ENCODE peak calls at places on chromosomes 6 and 20, in seven cellular contexts. One of them, this sample, is unnamed.

GRCh38 chr6:34709386-34709785 is 12.8 kb upstream of the ILRUN start:
- DNase-seq in pancreas: peak; percentile 96
- DNase-seq in hepatocyte: peak; percentile 44
- DNase-seq in spleen: peak; percentile 80
- DNase-seq in GM20000: no peak
- DNase-seq in CD8-positive, alpha-beta T cell: no peak
- DNase-seq in esophagus squamous epithelium: no peak
- DNase-seq in this sample: peak; percentile 24

GRCh38 chr6:105592329-105592728 is 189.4 kb upstream of the PREP start:
- DNase-seq in esophagus squamous epithelium: no peak
- DNase-seq in hepatocyte: no peak
- DNase-seq in spleen: no peak
- DNase-seq in pancreas: no peak
- DNase-seq in GM20000: no peak
- DNase-seq in CD8-positive, alpha-beta T cell: no peak
- DNase-seq in this sample: no peak

GRCh38 chr6:156816505-156816904 is 39.3 kb downstream of the ARID1B start:
- DNase-seq in CD8-positive, alpha-beta T cell: no peak
- DNase-seq in esophagus squamous epithelium: no peak
- DNase-seq in hepatocyte: peak; percentile 46
- DNase-seq in pancreas: peak; percentile 29
- DNase-seq in GM20000: no peak
- DNase-seq in spleen: no peak
- DNase-seq in this sample: no peak

GRCh38 chr20:47141350-47141921 is 215.1 kb downstream of the ZMYND8 start:
- DNase-seq in pancreas: no peak
- DNase-seq in esophagus squamous epithelium: no peak
- DNase-seq in GM20000: no peak
- DNase-seq in hepatocyte: no peak
- DNase-seq in CD8-positive, alpha-beta T cell: no peak
- DNase-seq in spleen: no peak
- DNase-seq in this sample: no peak

GRCh38 chr20:20277772-20278382 is 90.0 kb upstream of the INSM1 start:
- DNase-seq in esophagus squamous epithelium: no peak
- DNase-seq in pancreas: no peak
- DNase-seq in hepatocyte: no peak
- DNase-seq in CD8-positive, alpha-beta T cell: no peak
- DNase-seq in spleen: no peak
- DNase-seq in GM20000: no peak
- DNase-seq in this sample: no peak

GRCh38 chr20:415820-416322 is 7.8 kb downstream of the RBCK1 start:
- DNase-seq in CD8-positive, alpha-beta T cell: no peak
- DNase-seq in hepatocyte: no peak
- DNase-seq in esophagus squamous epithelium: no peak
- DNase-seq in pancreas: no peak
- DNase-seq in GM20000: no peak
- DNase-seq in spleen: peak; percentile 72
- DNase-seq in this sample: no peak

GRCh38 chr6:163364641-163365040 is 49.9 kb upstream of the QKI start:
- DNase-seq in CD8-positive, alpha-beta T cell: no peak
- DNase-seq in GM20000: no peak
- DNase-seq in hepatocyte: no peak
- DNase-seq in esophagus squamous epithelium: no peak
- DNase-seq in pancreas: no peak
- DNase-seq in spleen: no peak
- DNase-seq in this sample: no peak

GRCh38 chr6:71199796-71200195 is 88.8 kb upstream of the OGFRL1 start:
- DNase-seq in CD8-positive, alpha-beta T cell: no peak
- DNase-seq in spleen: no peak
- DNase-seq in pancreas: no peak
- DNase-seq in esophagus squamous epithelium: no peak
- DNase-seq in hepatocyte: no peak
- DNase-seq in GM20000: no peak
- DNase-seq in this sample: no peak

GRCh38 chr6:140636698-140637402 is 1262.4 kb upstream of the CITED2 start:
- DNase-seq in GM20000: no peak
- DNase-seq in pancreas: no peak
- DNase-seq in esophagus squamous epithelium: no peak
- DNase-seq in CD8-positive, alpha-beta T cell: no peak
- DNase-seq in hepatocyte: no peak
- DNase-seq in spleen: no peak
- DNase-seq in this sample: no peak

GRCh38 chr6:109296971-109297372 is 85.3 kb downstream of the CD164 start:
- DNase-seq in pancreas: no peak
- DNase-seq in CD8-positive, alpha-beta T cell: no peak
- DNase-seq in esophagus squamous epithelium: no peak
- DNase-seq in hepatocyte: no peak
- DNase-seq in GM20000: no peak
- DNase-seq in spleen: no peak
- DNase-seq in this sample: no peak

GRCh38 chr6:33417127-33417902 is 592 bp downstream of the CUTA start:
- DNase-seq in esophagus squamous epithelium: no peak
- DNase-seq in spleen: peak; percentile 87
- DNase-seq in hepatocyte: peak; percentile 61
- DNase-seq in pancreas: peak; percentile 47
- DNase-seq in CD8-positive, alpha-beta T cell: no peak
- DNase-seq in GM20000: no peak
- DNase-seq in this sample: no peak

GRCh38 chr6:4666886-4667513 is 109.2 kb upstream of the CDYL start:
- DNase-seq in hepatocyte: no peak
- DNase-seq in esophagus squamous epithelium: no peak
- DNase-seq in spleen: no peak
- DNase-seq in CD8-positive, alpha-beta T cell: peak; percentile 27
- DNase-seq in pancreas: no peak
- DNase-seq in GM20000: no peak
- DNase-seq in this sample: no peak

DNA sequence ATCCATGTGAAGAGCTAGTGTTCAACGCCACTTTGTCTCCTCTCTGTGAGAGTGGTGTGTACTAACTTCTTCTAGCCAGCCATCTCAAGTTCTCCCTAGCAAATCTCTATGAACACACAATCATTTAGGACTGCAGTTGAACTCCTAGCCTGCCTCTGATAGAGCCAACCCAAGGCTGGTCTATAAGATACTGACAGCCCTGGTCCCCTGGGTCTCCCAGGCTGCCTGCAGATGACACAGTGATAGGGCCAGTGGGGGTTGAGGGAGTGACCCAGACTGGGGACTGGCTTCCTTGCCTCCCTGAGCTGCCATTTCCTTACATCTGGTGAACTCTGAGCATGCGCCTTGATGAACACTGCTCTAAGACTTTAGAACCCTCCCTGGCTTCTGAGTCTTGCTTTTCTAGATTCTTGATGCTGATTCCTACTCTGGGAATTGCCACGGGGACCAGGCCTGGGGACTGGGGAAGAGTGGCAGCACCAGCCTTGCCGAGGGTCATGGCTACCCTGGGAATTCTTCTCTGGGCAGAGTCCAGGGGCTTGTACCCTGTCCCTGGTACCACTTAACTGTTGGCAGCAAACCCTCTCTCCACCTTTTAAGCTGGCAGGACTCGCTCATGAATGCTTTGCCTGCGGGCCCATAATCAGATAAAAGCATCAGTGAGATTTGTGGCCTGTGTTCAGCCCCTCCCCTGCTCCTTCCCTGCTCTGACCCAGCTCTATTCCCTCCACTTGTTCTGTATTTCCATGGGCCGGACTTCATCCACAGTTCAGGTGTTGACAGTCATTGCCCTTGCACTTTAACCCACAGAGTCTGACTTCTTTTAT is 130.8 kb upstream of the CHD6 start:
- DNase-seq in GM20000: no peak
- DNase-seq in spleen: no peak
- DNase-seq in esophagus squamous epithelium: no peak
- DNase-seq in hepatocyte: no peak
- DNase-seq in CD8-positive, alpha-beta T cell: no peak
- DNase-seq in pancreas: no peak
- DNase-seq in this sample: no peak
- TF ChIP-seq CTCF in GM20000: no peak
- TF ChIP-seq CTCF in spleen: no peak
- TF ChIP-seq CTCF in esophagus squamous epithelium: no peak
- TF ChIP-seq CTCF in hepatocyte: no peak
- TF ChIP-seq CTCF in CD8-positive, alpha-beta T cell: no peak
- TF ChIP-seq CTCF in pancreas: no peak
- TF ChIP-seq CTCF in this sample: no peak

DNA sequence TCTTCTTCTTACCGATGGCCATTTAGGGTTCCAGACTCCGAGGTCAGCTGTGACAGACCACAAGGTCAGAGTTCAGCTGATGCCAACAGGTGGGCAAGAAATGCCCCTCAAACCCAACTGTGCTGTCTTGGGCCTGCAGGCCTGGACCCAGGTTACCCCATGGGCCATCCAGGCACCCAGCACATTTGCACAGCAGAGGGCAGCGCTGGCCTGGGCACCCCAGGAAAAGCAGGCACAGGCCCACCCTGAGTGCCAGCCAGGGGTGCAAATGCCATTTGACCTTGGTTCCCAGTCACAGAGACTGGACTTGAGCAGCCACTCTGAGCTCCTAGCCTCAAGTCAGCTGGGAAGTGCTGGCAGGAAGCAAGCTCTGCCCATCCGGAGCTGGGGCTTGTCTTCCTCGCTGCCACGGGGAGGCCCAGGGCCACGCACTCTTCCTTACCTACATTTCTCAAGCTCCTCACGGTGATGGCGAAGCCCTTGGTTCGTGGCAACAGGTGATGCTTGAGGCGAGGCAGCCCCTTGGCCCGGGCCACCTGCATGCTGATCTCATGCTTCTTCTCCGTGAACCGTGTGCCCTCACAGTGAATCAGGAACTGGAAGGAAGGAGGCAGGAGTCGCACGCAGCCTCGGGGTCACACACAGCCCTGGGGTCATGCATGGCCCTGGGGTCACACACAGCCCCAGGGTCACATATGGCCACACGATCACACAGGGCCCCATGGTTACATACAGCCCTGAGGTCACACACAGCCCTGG is 120.8 kb downstream of the AGPAT4 start:
- DNase-seq in spleen: no peak
- DNase-seq in esophagus squamous epithelium: no peak
- DNase-seq in GM20000: peak; percentile 52
- DNase-seq in hepatocyte: no peak
- DNase-seq in CD8-positive, alpha-beta T cell: no peak
- DNase-seq in pancreas: no peak
- DNase-seq in this sample: no peak
- TF ChIP-seq CTCF in spleen: peak; percentile 47
- TF ChIP-seq CTCF in esophagus squamous epithelium: peak; percentile 50
- TF ChIP-seq CTCF in GM20000: no peak
- TF ChIP-seq CTCF in hepatocyte: peak; percentile 40
- TF ChIP-seq CTCF in CD8-positive, alpha-beta T cell: no peak
- TF ChIP-seq CTCF in pancreas: peak; percentile 12
- TF ChIP-seq CTCF in this sample: no peak

DNA sequence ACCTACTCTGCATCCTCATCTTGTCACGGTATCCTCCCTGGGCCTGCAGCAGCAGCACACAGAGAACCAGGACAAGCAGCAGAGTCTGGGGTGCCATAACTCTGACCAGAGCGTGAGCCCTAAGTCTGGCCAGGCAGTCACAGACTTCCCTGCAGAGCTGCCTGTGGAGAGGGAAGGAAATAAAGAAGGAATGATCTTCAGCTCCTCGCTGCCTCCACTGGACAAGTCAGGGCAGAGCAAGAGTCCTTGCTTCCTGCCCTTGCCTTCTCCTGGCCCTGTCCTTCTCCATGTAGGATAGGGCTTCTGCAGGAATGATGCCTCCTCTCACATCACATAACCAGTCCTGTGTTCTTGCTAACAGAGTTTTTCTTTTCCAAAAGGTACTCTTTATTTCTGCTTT is 15.9 kb upstream of the WFDC11 start:
- DNase-seq in esophagus squamous epithelium: no peak
- DNase-seq in pancreas: no peak
- DNase-seq in GM20000: no peak
- DNase-seq in CD8-positive, alpha-beta T cell: no peak
- DNase-seq in spleen: no peak
- DNase-seq in hepatocyte: peak; percentile 10
- DNase-seq in this sample: peak; percentile 23
- TF ChIP-seq CTCF in esophagus squamous epithelium: no peak
- TF ChIP-seq CTCF in pancreas: no peak
- TF ChIP-seq CTCF in GM20000: no peak
- TF ChIP-seq CTCF in CD8-positive, alpha-beta T cell: no peak
- TF ChIP-seq CTCF in spleen: no peak
- TF ChIP-seq CTCF in hepatocyte: no peak
- TF ChIP-seq CTCF in this sample: no peak

GRCh38 chr6:100379386-100379785 is 85.3 kb downstream of the SIM1 start:
- DNase-seq in CD8-positive, alpha-beta T cell: no peak
- DNase-seq in spleen: no peak
- DNase-seq in hepatocyte: no peak
- DNase-seq in pancreas: no peak
- DNase-seq in esophagus squamous epithelium: no peak
- DNase-seq in GM20000: no peak
- DNase-seq in this sample: no peak

GRCh38 chr6:100381111-100381510 is 83.6 kb downstream of the SIM1 start:
- DNase-seq in esophagus squamous epithelium: no peak
- DNase-seq in CD8-positive, alpha-beta T cell: no peak
- DNase-seq in GM20000: no peak
- DNase-seq in pancreas: no peak
- DNase-seq in hepatocyte: no peak
- DNase-seq in spleen: no peak
- DNase-seq in this sample: no peak

GRCh38 chr6:100382031-100382430 is 82.7 kb downstream of the SIM1 start:
- DNase-seq in GM20000: no peak
- DNase-seq in hepatocyte: no peak
- DNase-seq in esophagus squamous epithelium: no peak
- DNase-seq in spleen: no peak
- DNase-seq in CD8-positive, alpha-beta T cell: no peak
- DNase-seq in pancreas: no peak
- DNase-seq in this sample: no peak

GRCh38 chr6:100378576-100378975 is 86.1 kb downstream of the SIM1 start:
- DNase-seq in spleen: no peak
- DNase-seq in pancreas: no peak
- DNase-seq in CD8-positive, alpha-beta T cell: no peak
- DNase-seq in hepatocyte: no peak
- DNase-seq in GM20000: no peak
- DNase-seq in esophagus squamous epithelium: no peak
- DNase-seq in this sample: no peak

DNA sequence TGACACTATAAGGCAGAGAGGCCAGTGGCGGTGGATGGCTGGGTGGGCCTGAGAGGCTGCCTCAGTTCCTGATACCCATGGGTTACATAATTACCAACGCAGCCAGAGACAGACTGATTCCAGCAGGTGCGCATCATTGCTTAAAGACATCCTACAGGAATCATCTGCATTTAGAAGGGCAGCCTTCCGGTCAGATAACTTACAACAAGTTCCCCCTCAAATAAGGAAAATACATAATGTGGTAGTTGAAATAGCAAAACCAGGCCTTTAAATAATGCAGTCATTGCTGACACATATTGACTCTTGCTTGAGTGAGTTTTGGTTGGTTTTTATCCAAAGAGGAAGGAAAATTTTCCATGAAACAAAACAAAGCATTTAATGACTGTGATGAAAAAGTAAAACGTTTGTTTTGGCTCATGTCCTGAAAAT is 81.9 kb downstream of the SIM1 start:
- DNase-seq in CD8-positive, alpha-beta T cell: no peak
- DNase-seq in GM20000: no peak
- DNase-seq in pancreas: no peak
- DNase-seq in hepatocyte: no peak
- DNase-seq in esophagus squamous epithelium: no peak
- DNase-seq in spleen: no peak
- DNase-seq in this sample: no peak
- TF ChIP-seq CTCF in CD8-positive, alpha-beta T cell: no peak
- TF ChIP-seq CTCF in GM20000: no peak
- TF ChIP-seq CTCF in pancreas: no peak
- TF ChIP-seq CTCF in hepatocyte: no peak
- TF ChIP-seq CTCF in esophagus squamous epithelium: no peak
- TF ChIP-seq CTCF in spleen: no peak
- TF ChIP-seq CTCF in this sample: no peak

GRCh38 chr6:74899416-74899815 is 306.4 kb downstream of the COL12A1 start:
- DNase-seq in GM20000: no peak
- DNase-seq in pancreas: no peak
- DNase-seq in CD8-positive, alpha-beta T cell: no peak
- DNase-seq in hepatocyte: no peak
- DNase-seq in esophagus squamous epithelium: no peak
- DNase-seq in spleen: no peak
- DNase-seq in this sample: no peak
- TF ChIP-seq CTCF in GM20000: no peak
- TF ChIP-seq CTCF in pancreas: no peak
- TF ChIP-seq CTCF in CD8-positive, alpha-beta T cell: no peak
- TF ChIP-seq CTCF in hepatocyte: no peak
- TF ChIP-seq CTCF in esophagus squamous epithelium: no peak
- TF ChIP-seq CTCF in spleen: no peak
- TF ChIP-seq CTCF in this sample: no peak